ENCODE peak calls at places on chromosome 1, in ten cellular contexts. N, T, M, F, A, Z, E, K, S and G are unnamed samples.

GRCh38 chr1:81689531-81689941 is 111.2 kb upstream of the ADGRL2 start:
- DNase-seq in N (no peak), T (peak; percentile 65), M (peak; percentile 86), F (peak; percentile 51), A (no peak), Z (no peak), E (no peak), K (no peak), S (peak; percentile 57), G (no peak)

GRCh38 chr1:104636581-104636980 is 886.9 kb downstream of the AMY1C start:
- DNase-seq in N (no peak), T (peak; percentile 33), M (no peak), F (no peak), A (no peak), Z (no peak), E (no peak), K (peak; percentile 17), S (no peak), G (no peak)

GRCh38 chr1:84797603-84798002 is 95.4 kb downstream of the LPAR3 start:
- DNase-seq in N (no peak), T (no peak), M (no peak), F (no peak), A (no peak), Z (no peak), E (no peak), K (no peak), S (no peak), G (no peak)

GRCh38 chr1:42943166-42943565 is 15.5 kb downstream of the SLC2A1 start:
- DNase-seq in N (no peak), T (peak; percentile 97), M (no peak), F (peak; percentile 28), A (peak; percentile 90), Z (peak; percentile 91), E (peak; percentile 88), K (no peak), S (no peak), G (no peak)

GRCh38 chr1:58746757-58747156 is 37.1 kb downstream of the JUN start:
- DNase-seq in N (no peak), T (peak; percentile 51), M (peak; percentile 72), F (no peak), A (no peak), Z (no peak), E (no peak), K (no peak), S (no peak), G (no peak)

GRCh38 chr1:208141793-208142192 is 102.4 kb downstream of the PLXNA2 start:
- DNase-seq in N (peak; percentile 60), T (no peak), M (no peak), F (no peak), A (no peak), Z (peak; percentile 57), E (no peak), K (no peak), S (no peak), G (no peak)

GRCh38 chr1:244088161-244088560 is 37.1 kb downstream of the ZBTB18 start:
- DNase-seq in N (no peak), T (no peak), M (no peak), F (no peak), A (no peak), Z (no peak), E (no peak), K (no peak), S (no peak), G (no peak)

GRCh38 chr1:209601809-209602657 is 18.5 kb downstream of the CAMK1G start:
- DNase-seq in N (no peak), T (peak; percentile 78), M (peak; percentile 45), F (peak; percentile 28), A (no peak), Z (no peak), E (peak; percentile 63), K (peak; percentile 15), S (peak; percentile 53), G (no peak)

GRCh38 chr1:67226688-67227087 is 60.4 kb downstream of the IL23R start:
- DNase-seq in N (no peak), T (no peak), M (no peak), F (no peak), A (no peak), Z (no peak), E (no peak), K (no peak), S (no peak), G (no peak)

GRCh38 chr1:159979257-159979656 is 25.2 kb upstream of the SLAMF9 start:
- DNase-seq in N (no peak), T (no peak), M (peak; percentile 76), F (no peak), A (no peak), Z (no peak), E (no peak), K (no peak), S (no peak), G (no peak)

GRCh38 chr1:77473690-77474089 is 191.9 kb downstream of the AK5 start:
- DNase-seq in N (no peak), T (peak; percentile 93), M (peak; percentile 93), F (peak; percentile 43), A (no peak), Z (no peak), E (no peak), K (no peak), S (no peak), G (no peak)

GRCh38 chr1:165114022-165114888 is 242.3 kb downstream of the LMX1A start:
- DNase-seq in N (no peak), T (peak; percentile 91), M (peak; percentile 30), F (peak; percentile 52), A (no peak), Z (no peak), E (peak; percentile 79), K (peak; percentile 21), S (peak; percentile 26), G (no peak)

GRCh38 chr1:57599233-57599994 is 175.6 kb upstream of the DAB1 start:
- DNase-seq in N (no peak), T (no peak), M (peak; percentile 1), F (no peak), A (no peak), Z (no peak), E (no peak), K (no peak), S (no peak), G (no peak)

DNA sequence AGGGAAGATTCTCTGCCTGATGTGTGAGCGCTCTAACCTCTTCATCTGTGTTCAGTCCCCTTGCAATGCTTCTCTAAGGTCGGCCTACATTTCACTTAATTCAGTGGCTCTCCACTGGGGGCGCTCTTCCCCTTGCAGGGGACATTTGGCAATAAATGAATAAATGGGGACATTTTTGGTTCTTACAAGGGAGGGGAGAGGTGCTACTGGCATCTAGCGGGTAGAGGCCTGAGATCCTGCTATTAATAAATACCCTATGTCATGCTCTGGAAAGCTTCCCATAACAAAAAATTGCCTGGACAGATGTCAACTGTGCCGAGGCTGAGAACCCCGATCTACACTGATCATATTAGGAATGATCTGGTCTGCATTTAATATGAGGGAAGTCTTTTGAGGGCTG is 25.9 kb upstream of the DNAJC11 start:
- DNase-seq in N (no peak), T (peak; percentile 88), M (peak; percentile 54), F (peak; percentile 30), A (no peak), Z (peak; percentile 74), E (peak; percentile 74), K (peak; percentile 70), S (peak; percentile 77), G (no peak)
- H3K4me3 ChIP-seq in N (no peak overlapping the region), T (no peak overlapping the region), M (no peak overlapping the region), F (no peak overlapping the region), A (no peak overlapping the region), Z (no peak overlapping the region), E (no peak overlapping the region), K (no peak overlapping the region), S (no peak overlapping the region), G (no peak overlapping the region)

GRCh38 chr1:156489935-156490293 is 10.7 kb downstream of the MEF2D start:
- DNase-seq in N (no peak), T (no peak), M (no peak), F (no peak), A (no peak), Z (no peak), E (no peak), K (peak; percentile 11), S (no peak), G (no peak)

GRCh38 chr1:156491151-156491949 is 9.2 kb downstream of the MEF2D start:
- DNase-seq in N (no peak), T (no peak), M (no peak), F (no peak), A (no peak), Z (no peak), E (no peak), K (peak; percentile 73), S (peak; percentile 74), G (no peak)

GRCh38 chr1:156492013-156492590 is 8.5 kb downstream of the MEF2D start:
- DNase-seq in N (no peak), T (no peak), M (no peak), F (no peak), A (no peak), Z (no peak), E (no peak), K (peak; percentile 89), S (peak; percentile 72), G (no peak)

GRCh38 chr1:156489166-156489934 is 11.2 kb downstream of the MEF2D start:
- DNase-seq in N (peak; percentile 68), T (no peak), M (peak; percentile 36), F (no peak), A (no peak), Z (no peak), E (no peak), K (peak; percentile 67), S (peak; percentile 82), G (peak; percentile 84)

GRCh38 chr1:156490401-156491032 is 10.1 kb downstream of the MEF2D start:
- DNase-seq in N (peak; percentile 60), T (no peak), M (no peak), F (no peak), A (no peak), Z (peak; percentile 87), E (no peak), K (peak; percentile 43), S (peak; percentile 62), G (no peak)
- TF ChIP-seq CTCF in N (peak; percentile 42), T (no peak), M (peak; percentile 27), F (peak; percentile 55), A (no peak), Z (peak; percentile 67), E (no peak), K (no peak), S (no peak), G (no peak)

GRCh38 chr1:205670143-205670431 is 10.2 kb downstream of the SLC45A3 start:
- DNase-seq in N (no peak), T (no peak), M (no peak), F (no peak), A (no peak), Z (no peak), E (no peak), K (no peak), S (no peak), G (no peak)
- H3K4me3 ChIP-seq in N (no peak overlapping the region), T (no peak overlapping the region), M (no peak overlapping the region), F (no peak overlapping the region), A (no peak overlapping the region), Z (no peak overlapping the region), E (no peak overlapping the region), K (peak overlapping the region; percentile 55), S (peak overlapping the region; percentile 48), G (peak overlapping the region; percentile 33)

DNA sequence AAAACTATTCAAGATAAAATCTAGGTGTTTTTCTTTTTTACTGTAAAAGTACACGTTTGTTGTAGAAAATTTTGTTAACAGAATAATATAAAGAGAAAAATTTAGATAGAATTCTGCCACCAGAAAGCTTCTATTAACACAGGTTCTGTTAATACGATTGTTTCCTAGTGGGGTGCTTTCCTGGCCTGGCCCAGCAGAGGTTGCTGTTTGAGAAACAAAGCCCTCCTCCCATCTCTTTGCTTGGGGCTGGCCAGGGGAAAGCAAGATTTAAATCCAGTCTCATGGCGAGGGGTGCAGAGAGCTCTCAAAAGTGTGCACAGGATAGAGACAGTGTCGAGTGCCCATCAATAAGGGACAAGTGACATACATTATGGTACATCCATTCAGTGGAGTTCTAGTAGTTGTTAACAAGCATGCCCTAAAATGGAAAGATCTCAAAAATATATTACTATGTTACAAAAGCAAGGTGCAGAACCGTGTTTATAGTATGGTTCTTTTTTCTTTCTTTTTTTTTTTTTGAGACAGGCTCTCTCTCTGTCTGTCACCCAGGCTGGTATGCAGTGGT is 14.6 kb upstream of the ACBD3 start:
- DNase-seq in N (no peak), T (peak; percentile 56), M (peak; percentile 9), F (no peak), A (no peak), Z (no peak), E (no peak), K (peak; percentile 79), S (peak; percentile 53), G (no peak)
- TF ChIP-seq CTCF in N (no peak), T (peak; percentile 75), M (peak; percentile 38), F (peak; percentile 67), A (no peak), Z (no peak), E (no peak), K (peak; percentile 91), S (peak; percentile 48), G (no peak)